ENCODE peak calls at places on chromosomes 2 and 18, in six cellular contexts. M is HFF-Myc, W is sigmoid colon, X is body of pancreas, I is fibroblast of mammary gland, B is thoracic aorta. Q is an unnamed sample.

GRCh38 chr18:78521136-78521535 is 458.5 kb upstream of the SALL3 start:
- DNase-seq in B (no peak), W (no peak), X (no peak), M (no peak), I (no peak), Q (no peak)

GRCh38 chr2:72757177-72757775 is 68.6 kb downstream of the EXOC6B start:
- DNase-seq in B (no peak), I (no peak), X (peak; percentile 57), M (no peak), W (no peak), Q (no peak)

GRCh38 chr2:109614715-109615636 is 812 bp downstream of the SOWAHC start:
- DNase-seq in W (peak; percentile 71), M (no peak), B (no peak), I (no peak), X (peak; percentile 20), Q (no peak)

GRCh38 chr2:149166958-149167810 is 128.7 kb downstream of the LYPD6B start:
- DNase-seq in B (no peak), I (no peak), X (no peak), M (no peak), W (no peak), Q (no peak)

GRCh38 chr2:241194811-241195210 is 6.3 kb downstream of the ANO7 start:
- DNase-seq in B (no peak), M (no peak), W (no peak), X (no peak), I (no peak), Q (no peak)

GRCh38 chr2:167294031-167294774 is 405.9 kb downstream of the XIRP2 start:
- DNase-seq in X (peak; percentile 19), I (peak; percentile 28), W (no peak), M (no peak), B (no peak), Q (no peak)

GRCh38 chr2:100293341-100294161 is 28.8 kb downstream of the LONRF2 start:
- DNase-seq in M (no peak), X (no peak), B (no peak), I (peak; percentile 10), W (no peak), Q (no peak)

GRCh38 chr2:175552902-175553301 is 371.4 kb upstream of the ATP5MC3 start:
- DNase-seq in X (no peak), I (no peak), M (no peak), W (no peak), B (no peak), Q (no peak)

GRCh38 chr2:200383380-200384110 is 77.1 kb downstream of the SPATS2L start:
- DNase-seq in B (no peak), I (peak; percentile 77), W (no peak), M (no peak), X (no peak), Q (no peak)

GRCh38 chr2:9347411-9347853 is 75.9 kb downstream of the ITGB1BP1 start:
- DNase-seq in M (no peak), I (peak; percentile 78), W (peak; percentile 91), B (peak; percentile 13), X (peak; percentile 33), Q (no peak)

GRCh38 chr18:7921938-7922587 is 354.9 kb downstream of the PTPRM start:
- DNase-seq in W (no peak), X (no peak), M (no peak), B (no peak), I (peak; percentile 82), Q (no peak)

GRCh38 chr2:186868344-186868743 is 19.4 kb upstream of the ZSWIM2 start:
- DNase-seq in X (no peak), M (no peak), B (no peak), W (no peak), I (peak; percentile 31), Q (no peak)

GRCh38 chr18:79411614-79412526 is 16.1 kb downstream of the NFATC1 start:
- DNase-seq in I (no peak), B (no peak), M (no peak), X (no peak), W (no peak), Q (no peak)

GRCh38 chr2:239729681-239730566 is 295.2 kb downstream of the NDUFA10 start:
- DNase-seq in I (no peak), M (no peak), W (peak; percentile 28), B (no peak), X (no peak), Q (no peak)

GRCh38 chr2:75646090-75646582 is 447 bp upstream of the MRPL19 start:
- DNase-seq in X (no peak), I (no peak), B (no peak), W (no peak), M (no peak), Q (no peak)

GRCh38 chr2:239904496-239904895 is 120.6 kb downstream of the NDUFA10 start:
- DNase-seq in W (no peak), M (no peak), B (no peak), I (no peak), X (no peak), Q (no peak)

GRCh38 chr2:96867756-96868554 is 1.9 kb downstream of the SEMA4C start:
- DNase-seq in W (peak; percentile 65), M (no peak), I (no peak), B (no peak), X (no peak), Q (no peak)

GRCh38 chr2:96866986-96867755 is 2.7 kb downstream of the SEMA4C start:
- DNase-seq in X (no peak), I (no peak), W (peak; percentile 72), M (no peak), B (no peak), Q (no peak)

GRCh38 chr2:96865654-96866053 is 4.2 kb downstream of the SEMA4C start:
- DNase-seq in X (no peak), W (peak; percentile 56), I (no peak), B (no peak), M (no peak), Q (no peak)

GRCh38 chr2:96866149-96866548 is 3.7 kb downstream of the SEMA4C start:
- DNase-seq in W (peak; percentile 67), X (no peak), I (no peak), B (no peak), M (no peak), Q (no peak)

GRCh38 chr2:96866586-96866985 is 3.3 kb downstream of the SEMA4C start:
- DNase-seq in I (no peak), W (no peak), M (no peak), X (no peak), B (no peak), Q (no peak)
- H3K4me3 ChIP-seq in I (no peak overlapping the region), W (peak overlapping the region; percentile 95), M (peak overlapping the region; percentile 68), X (no peak overlapping the region), B (peak overlapping the region; percentile 97), Q (no peak overlapping the region)

DNA sequence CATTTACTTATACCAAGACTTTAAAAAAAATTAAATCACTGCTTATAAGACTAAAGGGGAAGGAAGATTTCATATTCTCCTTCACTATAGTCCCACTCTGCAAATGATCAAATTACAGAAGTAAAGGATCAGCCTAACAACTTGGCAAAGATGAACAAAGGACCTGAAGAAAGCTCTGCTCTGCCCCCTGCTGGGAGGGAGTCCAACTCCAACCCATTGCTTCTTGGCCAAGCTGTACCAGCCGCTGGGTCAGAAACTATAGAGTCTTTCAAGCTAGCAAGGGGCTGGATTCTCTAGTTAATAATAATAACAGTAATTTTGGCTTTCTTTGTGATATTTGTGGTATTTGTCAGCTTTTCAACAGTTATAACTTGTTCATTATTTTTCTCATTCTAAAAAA is 927.0 kb upstream of the CRIM1 start:
- DNase-seq in B (no peak), X (peak; percentile 23), M (no peak), W (no peak), I (peak; percentile 3), Q (no peak)
- TF ChIP-seq CTCF in B (no peak), X (peak; percentile 20), M (peak; percentile 28), W (no peak), I (peak; percentile 17), Q (peak; percentile 87)

GRCh38 chr2:196125596-196125995 is 45.8 kb downstream of the STK17B start:
- DNase-seq in I (no peak), W (no peak), M (no peak), B (no peak), X (no peak), Q (no peak)
- H3K4me3 ChIP-seq in I (no peak overlapping the region), W (no peak overlapping the region), M (no peak overlapping the region), B (no peak overlapping the region), X (no peak overlapping the region), Q (no peak overlapping the region)

DNA sequence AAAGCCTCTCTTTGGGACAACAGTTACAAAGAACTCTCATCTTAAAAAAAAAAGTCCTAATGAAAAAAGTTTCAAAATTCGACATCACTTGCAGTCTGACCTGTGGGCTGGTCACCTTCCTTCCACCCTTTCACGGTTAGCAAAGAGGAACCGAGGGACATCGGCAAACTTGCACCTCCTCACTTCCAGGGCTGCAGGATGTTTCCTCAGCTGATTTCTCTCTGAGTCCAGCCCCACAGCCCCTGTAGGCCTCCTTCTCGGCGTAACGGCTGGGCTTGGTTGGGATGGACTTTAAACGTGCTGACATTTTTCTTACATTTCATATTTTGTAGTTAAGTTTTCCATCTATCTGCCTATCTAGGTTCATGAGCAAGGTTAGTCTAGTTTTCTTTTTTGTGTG is 5.7 kb upstream of the CAB39 start:
- DNase-seq in M (no peak), I (no peak), B (no peak), W (no peak), X (no peak), Q (no peak)
- TF ChIP-seq CTCF in M (no peak), I (no peak), B (no peak), W (no peak), X (no peak), Q (no peak)